ENCODE peak calls at places on chromosomes 4 and X, in four cellular contexts. K is fibroblast of lung, B is brain microvascular endothelial cell, V is tibial artery. Q is an unnamed sample.

GRCh38 chrX:22081475-22082092 is 49.5 kb downstream of the PHEX start:
- DNase-seq in K (peak; percentile 73), B (peak; percentile 40), V (no peak), Q (no peak)

GRCh38 chrX:43655961-43656494 is at the start of gene MAOA:
- DNase-seq in V (peak; percentile 95), B (no peak), K (peak; percentile 71), Q (peak; percentile 17)

GRCh38 chr4:172995161-172995560 is 173.4 kb upstream of the GALNT7 start:
- DNase-seq in V (no peak), K (peak; percentile 39), B (peak; percentile 46), Q (no peak)

GRCh38 chr4:7557447-7557846 is 122.7 kb upstream of the PSAPL1 start:
- DNase-seq in V (no peak), B (peak; percentile 79), K (peak; percentile 35), Q (no peak)

GRCh38 chr4:173535932-173536331 is 5.9 kb upstream of the HAND2 start:
- DNase-seq in K (no peak), B (no peak), V (no peak), Q (no peak)

GRCh38 chr4:112075129-112075753 is 70.0 kb upstream of the FAM241A start:
- DNase-seq in K (peak; percentile 66), V (no peak), B (peak; percentile 83), Q (no peak)

GRCh38 chr4:88659061-88659889 is 38.4 kb downstream of the NAP1L5 start:
- DNase-seq in V (peak; percentile 70), K (peak; percentile 81), B (peak; percentile 72), Q (peak; percentile 6)

GRCh38 chr4:109067509-109068205 is 234.8 kb downstream of the COL25A1 start:
- DNase-seq in V (no peak), K (peak; percentile 52), B (peak; percentile 7), Q (no peak)

GRCh38 chr4:84503495-84504437 is 4.7 kb upstream of the NKX6-1 start:
- DNase-seq in K (peak; percentile 77), V (no peak), B (peak; percentile 68), Q (no peak)

GRCh38 chr4:183596056-183596757 is 62.8 kb downstream of the RWDD4 start:
- DNase-seq in V (no peak), K (no peak), B (no peak), Q (no peak)

GRCh38 chr4:152858934-152859333 is 77.2 kb upstream of the FHDC1 start:
- DNase-seq in V (no peak), K (no peak), B (no peak), Q (no peak)

GRCh38 chrX:120310861-120311631 is at the start of gene TMEM255A:
- DNase-seq in B (no peak), K (peak; percentile 6), V (no peak), Q (peak; percentile 1)

GRCh38 chr4:95908806-95909205 is 68.9 kb downstream of the PDHA2 start:
- DNase-seq in V (no peak), K (no peak), B (no peak), Q (no peak)

GRCh38 chr4:54099959-54100606 is at the start of gene GSX2:
- DNase-seq in K (no peak), B (no peak), V (no peak), Q (no peak)

GRCh38 chr4:142534994-142535393 is 311.1 kb downstream of the INPP4B start:
- DNase-seq in K (no peak), B (no peak), V (no peak), Q (no peak)

GRCh38 chrX:10628906-10629305 is 8.5 kb upstream of the MID1 start:
- DNase-seq in K (no peak), B (no peak), V (no peak), Q (no peak)

GRCh38 chr4:56906534-56906933 is 1.2 kb upstream of the REST start:
- DNase-seq in K (no peak), B (no peak), V (no peak), Q (no peak)

DNA sequence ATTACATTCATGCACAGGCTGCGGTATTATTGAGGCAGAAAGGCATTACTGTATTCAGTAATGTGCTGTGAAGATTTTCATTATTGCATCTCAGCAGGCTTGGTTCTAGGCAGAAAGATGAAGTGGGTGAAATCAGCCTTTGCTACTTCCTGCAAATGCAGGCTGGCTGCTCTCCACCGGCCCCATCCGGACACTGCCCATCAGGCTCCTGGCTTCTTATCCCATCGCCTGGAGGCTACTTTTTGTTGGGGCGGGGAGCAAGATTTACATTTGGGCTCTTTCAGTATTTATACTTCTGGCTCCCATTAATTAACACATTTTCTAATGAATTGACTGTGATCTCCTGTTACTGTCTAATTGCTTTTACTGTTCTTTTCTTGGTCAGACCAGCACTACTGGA is 117.8 kb downstream of the FRAS1 start:
- DNase-seq in B (no peak), K (no peak), V (no peak), Q (no peak)
- H3K27ac ChIP-seq in B (no peak overlapping the region), K (no peak overlapping the region), V (no peak overlapping the region), Q (no peak overlapping the region)

GRCh38 chrX:38800981-38801845 is at the start of gene MID1IP1:
- DNase-seq in V (peak; percentile 95), K (peak; percentile 93), B (peak; percentile 91), Q (peak; percentile 77)
- H3K27ac ChIP-seq in V (peak within 1 kb of the TSS; percentile 96), K (peak within 1 kb of the TSS; percentile 80), B (peak within 1 kb of the TSS; percentile 90), Q (peak within 1 kb of the TSS; percentile 71)

GRCh38 chrX:74180716-74181115 is 123.3 kb upstream of the ZCCHC13 start:
- DNase-seq in K (no peak), V (no peak), B (no peak), Q (no peak)
- H3K27ac ChIP-seq in K (no peak overlapping the region), V (no peak overlapping the region), B (no peak overlapping the region), Q (no peak overlapping the region)

DNA sequence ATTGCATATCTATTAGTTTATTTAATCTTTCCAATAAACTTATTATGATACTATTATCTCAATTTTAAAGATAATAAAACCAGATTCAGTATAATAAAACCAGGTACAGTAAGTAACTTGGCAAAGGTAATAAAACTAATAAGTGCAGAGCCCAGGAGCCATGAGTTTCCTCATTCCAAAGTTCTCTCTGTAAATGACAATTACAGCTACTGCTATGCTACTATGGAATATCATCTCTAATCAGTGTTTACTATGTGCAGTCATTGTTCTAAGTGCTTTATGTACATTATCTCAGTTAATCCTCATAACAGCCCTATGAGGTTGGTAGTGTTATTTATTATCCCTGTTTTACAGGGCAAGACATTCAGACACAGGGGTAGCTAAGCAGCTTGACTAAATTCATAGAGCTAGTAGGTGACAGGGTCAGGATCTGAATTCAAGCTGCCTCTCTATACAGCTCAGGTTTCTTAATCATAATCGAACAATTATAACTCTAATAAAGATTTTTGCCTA is 285.0 kb upstream of the PITX2 start:
- DNase-seq in B (no peak), V (no peak), K (no peak), Q (no peak)
- H3K27ac ChIP-seq in B (no peak overlapping the region), V (no peak overlapping the region), K (no peak overlapping the region), Q (no peak overlapping the region)

DNA sequence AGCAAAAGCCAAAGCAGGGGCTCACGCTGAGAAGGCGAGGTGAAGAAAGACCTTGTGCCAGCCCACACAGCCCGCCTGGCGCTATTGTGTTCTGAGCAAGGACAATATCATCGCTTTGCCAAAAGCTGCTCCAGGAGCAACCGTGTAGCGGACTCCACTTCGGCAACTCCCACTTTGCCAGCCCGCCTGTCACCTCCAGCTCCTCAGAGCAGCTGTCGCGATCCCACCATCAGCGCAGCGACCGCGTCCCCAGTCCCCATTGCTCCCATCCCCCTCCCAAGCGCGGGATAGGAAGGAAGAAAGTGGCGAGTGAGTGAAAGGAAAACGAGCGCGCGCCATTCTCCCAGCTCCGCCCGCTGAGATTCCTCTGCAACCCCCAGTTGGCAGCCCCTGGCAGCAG is 759 bp downstream of the ZC4H2 start:
- DNase-seq in V (peak; percentile 57), B (peak; percentile 2), K (peak; percentile 3), Q (peak; percentile 0)
- H3K27ac ChIP-seq in V (peak overlapping the region; percentile 50), B (no peak overlapping the region), K (peak overlapping the region; percentile 20), Q (no peak overlapping the region)

GRCh38 chr4:174592256-174592984 is 70.1 kb upstream of the HPGD start:
- DNase-seq in K (no peak), V (no peak), B (no peak), Q (no peak)
- H3K27ac ChIP-seq in K (no peak overlapping the region), V (no peak overlapping the region), B (peak overlapping the region; percentile 50), Q (no peak overlapping the region)

DNA sequence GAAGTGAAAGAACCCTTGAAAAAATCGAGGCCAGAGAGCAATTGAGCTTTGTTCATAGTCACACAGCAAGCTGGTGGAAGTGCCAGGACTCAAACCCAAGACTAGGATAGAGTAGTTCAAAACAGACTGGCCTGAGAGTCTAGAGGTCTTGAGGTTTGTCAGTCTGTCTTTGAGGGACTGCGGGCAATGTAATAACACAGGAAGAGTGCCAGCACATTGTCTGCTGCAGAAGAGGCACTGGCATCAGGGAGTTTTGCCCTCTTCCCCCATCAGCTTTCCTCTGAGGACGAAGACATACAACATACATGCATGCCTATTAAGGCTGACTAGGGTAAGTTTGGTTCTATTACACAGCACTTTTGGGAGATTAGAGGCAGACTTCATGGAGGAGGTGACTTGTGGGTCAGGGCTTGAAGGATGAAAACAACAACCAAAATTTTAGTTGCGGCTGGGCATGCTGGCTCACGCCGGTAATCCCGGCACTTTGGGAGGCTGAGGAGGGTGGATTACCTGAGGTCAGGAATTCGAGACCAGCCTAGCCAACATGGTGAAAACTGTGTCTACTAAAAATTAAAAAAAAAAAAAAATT is 64.1 kb upstream of the LAS1L start:
- DNase-seq in K (no peak), V (no peak), B (no peak), Q (no peak)
- H3K27ac ChIP-seq in K (no peak overlapping the region), V (peak overlapping the region; percentile 92), B (no peak overlapping the region), Q (no peak overlapping the region)

GRCh38 chr4:163663454-163664225 is 169.2 kb downstream of the TMA16 start:
- DNase-seq in B (no peak), K (no peak), V (no peak), Q (no peak)
- H3K27ac ChIP-seq in B (no peak overlapping the region), K (no peak overlapping the region), V (no peak overlapping the region), Q (no peak overlapping the region)

DNA sequence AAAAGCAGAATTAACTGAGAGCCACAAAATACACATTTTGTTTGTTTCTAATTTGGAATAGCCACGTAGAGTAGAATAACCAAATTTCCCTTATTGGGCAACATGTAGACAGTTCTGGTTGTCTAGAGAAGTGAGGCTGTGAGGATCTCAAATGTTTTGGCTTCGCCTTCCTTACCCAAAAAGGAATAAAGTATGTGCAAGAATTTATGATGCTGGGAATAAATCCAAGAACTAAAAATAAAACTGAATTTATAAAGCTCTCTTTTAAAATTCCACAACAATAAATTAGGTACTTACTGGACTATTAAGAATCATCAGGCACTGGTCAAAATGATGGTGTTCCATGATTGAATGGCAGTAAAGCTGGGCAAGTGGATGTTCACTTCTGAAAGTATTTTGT is 117.9 kb downstream of the PDE5A start:
- DNase-seq in V (no peak), B (no peak), K (peak; percentile 63), Q (no peak)
- H3K27ac ChIP-seq in V (peak overlapping the region; percentile 72), B (no peak overlapping the region), K (no peak overlapping the region), Q (no peak overlapping the region)

Q was measured in caudate nucleus.